ENCODE peak calls at places on chromosome 21, in eight cellular contexts. J, Y, S, W, R, U, T and K are unnamed samples.

GRCh38 chr21:27649323-27649722 is 682.4 kb upstream of the ADAMTS5 start:
- DNase-seq in S (peak; percentile 43), W (peak; percentile 97), Y (no peak), T (peak; percentile 94), U (no peak), R (peak; percentile 66), J (no peak), K (no peak)

GRCh38 chr21:38819719-38820147 is 14.0 kb downstream of the ETS2 start:
- DNase-seq in S (peak; percentile 91), J (peak; percentile 54), Y (no peak), T (no peak), W (peak; percentile 78), R (no peak), U (no peak), K (no peak)

GRCh38 chr21:45550552-45551210 is 8.4 kb upstream of the SLC19A1 start:
- DNase-seq in Y (peak; percentile 66), W (no peak), J (no peak), T (no peak), U (peak; percentile 90), S (no peak), R (no peak), K (peak; percentile 90)

GRCh38 chr21:31911138-31911907 is 38.5 kb downstream of the HUNK start:
- DNase-seq in J (peak; percentile 35), Y (no peak), R (peak; percentile 83), S (peak; percentile 89), W (no peak), U (no peak), T (no peak), K (no peak)

GRCh38 chr21:25133939-25134338 is 473.3 kb downstream of the MRPL39 start:
- DNase-seq in R (no peak), J (no peak), U (no peak), S (peak; percentile 80), Y (no peak), T (no peak), W (peak; percentile 3), K (no peak)

GRCh38 chr21:38766987-38767722 is 38.6 kb upstream of the ETS2 start:
- DNase-seq in J (no peak), S (no peak), W (no peak), T (no peak), R (no peak), Y (no peak), U (peak; percentile 94), K (peak; percentile 78)

GRCh38 chr21:41684381-41685245 is 82.2 kb downstream of the RIPK4 start:
- DNase-seq in R (no peak), T (peak; percentile 58), W (peak; percentile 51), U (no peak), Y (peak; percentile 29), S (peak; percentile 79), J (peak; percentile 79), K (no peak)

GRCh38 chr21:29888437-29888836 is 51.4 kb downstream of the GRIK1 start:
- DNase-seq in S (no peak), W (peak; percentile 2), R (no peak), T (no peak), J (no peak), Y (no peak), U (no peak), K (no peak)

GRCh38 chr21:37145635-37146111 is 72.6 kb downstream of the TTC3 start:
- DNase-seq in S (no peak), T (no peak), R (no peak), W (peak; percentile 59), U (no peak), Y (no peak), J (no peak), K (no peak)

GRCh38 chr21:35324372-35325220 is 275.5 kb upstream of the RUNX1 start:
- DNase-seq in Y (no peak), W (peak; percentile 82), S (peak; percentile 97), U (no peak), T (peak; percentile 68), J (no peak), R (peak; percentile 57), K (no peak)

GRCh38 chr21:39676054-39676771 is 63.5 kb downstream of the B3GALT5 start:
- DNase-seq in R (no peak), W (no peak), S (peak; percentile 83), Y (no peak), J (peak; percentile 45), T (peak; percentile 54), U (peak; percentile 87), K (peak; percentile 46)

GRCh38 chr21:36419996-36420395 is 34.8 kb downstream of the CHAF1B start:
- DNase-seq in T (peak; percentile 67), Y (peak; percentile 91), J (peak; percentile 91), W (peak; percentile 96), U (peak; percentile 92), R (peak; percentile 63), S (peak; percentile 45), K (peak; percentile 42)

GRCh38 chr21:20998886-20999285 is 677 bp downstream of the NCAM2 start:
- DNase-seq in Y (no peak), W (peak; percentile 1), U (no peak), R (no peak), T (no peak), S (no peak), J (no peak), K (no peak)
- H3K4me3 ChIP-seq in Y (peak overlapping the region; percentile 54), W (peak overlapping the region; percentile 51), U (no peak overlapping the region), R (no peak overlapping the region), T (peak overlapping the region; percentile 77), S (no peak overlapping the region), J (no peak overlapping the region), K (peak overlapping the region; percentile 48)

GRCh38 chr21:22889445-22889844 is 1891.2 kb downstream of the NCAM2 start:
- DNase-seq in U (no peak), J (no peak), W (no peak), Y (no peak), T (no peak), R (no peak), S (no peak), K (no peak)

GRCh38 chr21:22880573-22880972 is 1882.4 kb downstream of the NCAM2 start:
- DNase-seq in T (no peak), U (no peak), W (no peak), Y (no peak), S (no peak), R (no peak), J (no peak), K (peak; percentile 35)

GRCh38 chr21:22881131-22881530 is 1882.9 kb downstream of the NCAM2 start:
- DNase-seq in R (no peak), T (no peak), S (no peak), U (no peak), W (no peak), J (no peak), Y (no peak), K (no peak)

GRCh38 chr21:22885614-22886013 is 1887.4 kb downstream of the NCAM2 start:
- DNase-seq in J (no peak), Y (no peak), U (no peak), S (no peak), R (no peak), W (no peak), T (no peak), K (no peak)

DNA sequence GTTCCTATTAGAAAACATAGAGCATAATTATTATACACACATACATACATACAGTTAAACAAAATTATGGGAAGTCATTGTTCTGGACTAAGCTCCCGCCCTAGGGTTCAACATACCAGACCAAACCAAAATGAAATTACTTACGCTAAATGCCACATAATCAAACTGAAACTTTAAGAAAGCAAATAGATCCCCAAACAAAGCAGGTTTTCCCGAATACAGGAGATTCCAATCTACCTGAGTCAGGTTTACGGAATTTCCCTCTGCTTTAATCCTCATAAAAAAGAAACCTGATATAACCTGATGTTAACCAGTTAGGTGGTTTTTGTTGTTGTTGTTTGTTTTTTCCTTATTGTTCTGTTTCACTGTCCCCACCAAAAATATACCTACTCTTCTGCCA is 1886.9 kb downstream of the NCAM2 start:
- DNase-seq in J (no peak), W (no peak), R (no peak), U (no peak), T (no peak), Y (no peak), S (no peak), K (no peak)
- H3K4me3 ChIP-seq in J (no peak overlapping the region), W (no peak overlapping the region), R (no peak overlapping the region), U (no peak overlapping the region), T (no peak overlapping the region), Y (no peak overlapping the region), S (no peak overlapping the region), K (no peak overlapping the region)

DNA sequence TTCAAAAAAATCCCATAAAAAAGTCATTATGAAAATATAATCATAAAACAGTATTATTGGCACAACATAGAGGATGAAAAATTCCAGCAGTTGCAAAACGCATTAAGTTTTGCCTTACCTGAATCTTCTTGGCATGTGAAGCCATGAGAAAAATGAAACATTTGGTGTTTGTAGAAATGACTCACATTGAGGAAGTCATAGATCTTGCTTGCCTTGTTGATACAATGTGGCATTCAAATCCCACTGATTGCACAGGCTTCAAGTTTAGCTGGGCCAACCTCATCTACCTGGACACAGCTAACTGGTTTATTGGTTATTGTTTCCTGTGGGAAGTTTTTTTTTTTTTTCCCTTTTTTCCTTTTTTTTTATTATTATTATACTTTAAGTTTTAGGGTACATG is 168.9 kb upstream of the C21orf91 start:
- DNase-seq in T (no peak), R (no peak), Y (no peak), W (no peak), U (no peak), J (no peak), S (no peak), K (no peak)
- H3K4me3 ChIP-seq in T (no peak overlapping the region), R (no peak overlapping the region), Y (no peak overlapping the region), W (no peak overlapping the region), U (no peak overlapping the region), J (no peak overlapping the region), S (no peak overlapping the region), K (no peak overlapping the region)

GRCh38 chr21:46636181-46636512 is 673 bp downstream of the PRMT2 start:
- DNase-seq in Y (no peak), J (no peak), U (no peak), R (no peak), W (no peak), S (no peak), T (no peak), K (no peak)

GRCh38 chr21:46634966-46635323 is 529 bp upstream of the PRMT2 start:
- DNase-seq in U (peak; percentile 81), S (peak; percentile 84), R (peak; percentile 73), J (peak; percentile 79), T (peak; percentile 59), Y (peak; percentile 85), W (peak; percentile 89), K (peak; percentile 87)

GRCh38 chr21:46635324-46636180 is at the start of gene PRMT2:
- DNase-seq in U (peak; percentile 98), T (peak; percentile 87), R (peak; percentile 79), Y (peak; percentile 99), S (peak; percentile 97), W (peak; percentile 97), J (peak; percentile 96), K (peak; percentile 94)

GRCh38 chr21:46637952-46638746 is 2.7 kb downstream of the PRMT2 start:
- DNase-seq in R (no peak), Y (no peak), U (peak; percentile 30), S (no peak), T (no peak), J (no peak), W (peak; percentile 9), K (no peak)

DNA sequence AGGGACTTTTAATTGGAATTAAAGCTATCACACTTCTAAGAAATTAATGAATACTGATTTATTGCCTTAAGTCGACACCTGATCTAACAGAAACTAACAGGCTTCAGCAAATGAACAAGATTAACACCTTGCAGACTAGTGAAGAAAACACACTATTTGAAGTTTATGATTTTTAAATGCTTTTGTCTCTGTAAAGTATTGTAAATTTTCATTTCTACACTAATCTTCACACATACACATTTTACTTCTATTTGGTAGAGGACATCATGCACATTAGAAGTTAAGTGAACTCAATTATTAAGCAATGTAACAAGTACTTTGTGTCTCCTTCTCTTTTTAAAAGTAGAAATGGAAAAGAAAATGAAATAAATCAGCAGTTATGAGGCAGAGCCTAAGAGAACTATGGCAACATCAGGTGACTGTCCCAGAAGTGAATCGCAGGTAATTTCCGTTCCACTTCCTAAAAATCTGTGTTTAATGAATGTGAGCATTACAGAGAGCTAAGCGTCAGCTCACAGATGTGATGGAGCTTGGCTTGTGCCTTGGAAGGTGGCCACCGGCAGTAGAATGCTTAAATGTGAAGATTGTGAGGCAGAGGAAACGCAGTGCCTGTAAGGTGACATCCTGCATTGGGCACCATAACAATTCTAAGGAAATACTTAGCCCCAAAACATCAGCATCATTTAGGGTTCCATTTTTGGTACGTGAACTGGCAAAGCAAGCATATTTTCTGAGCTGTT is 1.2 kb downstream of the PRMT2 start:
- DNase-seq in R (no peak), W (no peak), J (no peak), S (no peak), U (no peak), Y (no peak), T (no peak), K (no peak)
- H3K4me3 ChIP-seq in R (peak overlapping the region; percentile 100), W (peak overlapping the region; percentile 100), J (peak overlapping the region; percentile 65), S (peak overlapping the region; percentile 91), U (peak overlapping the region; percentile 83), Y (peak overlapping the region; percentile 75), T (peak overlapping the region; percentile 100), K (peak overlapping the region; percentile 81)